ENCODE peak calls at places on chromosome 20, in eight cellular contexts. K, X, T, J, E, A, H and V are unnamed samples.

GRCh38 chr20:959996-960615 is 42.0 kb downstream of the RSPO4 start:
- DNase-seq in K (no peak), X (no peak), T (no peak), J (no peak), E (no peak), A (no peak), H (no peak), V (no peak)

GRCh38 chr20:63373996-63374395 is 12.8 kb upstream of the CHRNA4 start:
- DNase-seq in K (no peak), X (no peak), T (no peak), J (no peak), E (no peak), A (no peak), H (no peak), V (no peak)

GRCh38 chr20:53763707-53764415 is 170.2 kb upstream of the ZNF217 start:
- DNase-seq in K (no peak), X (no peak), T (no peak), J (no peak), E (no peak), A (no peak), H (no peak), V (no peak)

GRCh38 chr20:53045941-53046340 is 73.8 kb downstream of the TSHZ2 start:
- DNase-seq in K (no peak), X (no peak), T (no peak), J (no peak), E (no peak), A (no peak), H (peak; percentile 53), V (no peak)

GRCh38 chr20:39049148-39049547 is 87.0 kb downstream of the DHX35 start:
- DNase-seq in K (no peak), X (no peak), T (no peak), J (no peak), E (no peak), A (no peak), H (no peak), V (no peak)

GRCh38 chr20:10376271-10377075 is 57.5 kb downstream of the MKKS start:
- DNase-seq in K (peak; percentile 81), X (no peak), T (no peak), J (no peak), E (no peak), A (no peak), H (no peak), V (no peak)

GRCh38 chr20:43196243-43196642 is 6.5 kb upstream of the PTPRT start:
- DNase-seq in K (no peak), X (no peak), T (no peak), J (no peak), E (no peak), A (no peak), H (no peak), V (no peak)

GRCh38 chr20:63484651-63485403 is 12.4 kb upstream of the KCNQ2 start:
- DNase-seq in K (no peak), X (no peak), T (no peak), J (no peak), E (no peak), A (no peak), H (no peak), V (no peak)

GRCh38 chr20:13416531-13416930 is 195.5 kb downstream of the ISM1 start:
- DNase-seq in K (no peak), X (no peak), T (no peak), J (no peak), E (no peak), A (no peak), H (no peak), V (no peak)

GRCh38 chr20:52746768-52747167 is 225.4 kb upstream of the TSHZ2 start:
- DNase-seq in K (no peak), X (no peak), T (no peak), J (no peak), E (no peak), A (no peak), H (no peak), V (no peak)

GRCh38 chr20:31704225-31705119 is 18.2 kb downstream of the BCL2L1 start:
- DNase-seq in K (peak; percentile 78), X (no peak), T (no peak), J (no peak), E (no peak), A (no peak), H (peak; percentile 34), V (no peak)

GRCh38 chr20:20710847-20711315 is 1.6 kb downstream of the RALGAPA2 start:
- DNase-seq in K (no peak), X (peak; percentile 68), T (no peak), J (no peak), E (no peak), A (no peak), H (no peak), V (no peak)

GRCh38 chr20:21971436-21971835 is 266.0 kb downstream of the PAX1 start:
- DNase-seq in K (no peak), X (no peak), T (no peak), J (no peak), E (no peak), A (no peak), H (no peak), V (no peak)

GRCh38 chr20:47146703-47147102 is 209.8 kb downstream of the ZMYND8 start:
- DNase-seq in K (peak; percentile 95), X (no peak), T (no peak), J (no peak), E (no peak), A (no peak), H (no peak), V (no peak)

GRCh38 chr20:47543006-47543431 is 41.3 kb downstream of the NCOA3 start:
- DNase-seq in K (no peak), X (no peak), T (no peak), J (no peak), E (no peak), A (no peak), H (no peak), V (no peak)

GRCh38 chr20:6700563-6701328 is 66.7 kb upstream of the BMP2 start:
- DNase-seq in K (no peak), X (no peak), T (no peak), J (no peak), E (no peak), A (no peak), H (no peak), V (no peak)

GRCh38 chr20:49207071-49207470 is 12.1 kb upstream of the DDX27 start:
- DNase-seq in K (no peak), X (peak; percentile 7), T (no peak), J (no peak), E (no peak), A (no peak), H (no peak), V (no peak)

GRCh38 chr20:43716757-43717615 is 9.8 kb downstream of the GTSF1L start:
- DNase-seq in K (no peak), X (no peak), T (no peak), J (no peak), E (no peak), A (no peak), H (no peak), V (no peak)

GRCh38 chr20:33693741-33694645 is 7.8 kb upstream of the E2F1 start:
- DNase-seq in K (no peak), X (peak; percentile 80), T (no peak), J (no peak), E (no peak), A (no peak), H (no peak), V (peak; percentile 75)